ENCODE peak calls at places on chromosomes 11 and 22, in nine cellular contexts. O is CD8-positive, alpha-beta T cell; L is fibroblast of lung; W is pancreas; P is mesenchymal stem cell; C is vagina; H is Peyer's patch; A is breast epithelium; G is adrenal gland. K is an unnamed sample. For H3K9me3, the result is how much of the 10 kb centered on the place peaks cover.

GRCh38 chr11:104146943-104147342 is 17.0 kb downstream of the PDGFD start:
- DNase-seq in P (no peak), A (no peak), H (no peak), G (no peak), W (no peak), O (no peak), L (no peak), C (no peak), K (no peak)

GRCh38 chr11:111044751-111045407 is 200.6 kb upstream of the POU2AF2 start:
- DNase-seq in G (no peak), P (no peak), A (no peak), C (no peak), O (no peak), L (no peak), H (no peak), W (no peak), K (no peak)

GRCh38 chr11:20022363-20023081 is 137.8 kb downstream of the DBX1 start:
- DNase-seq in L (peak), O (no peak), W (no peak), H (no peak), P (peak), G (no peak), A (no peak), C (no peak), K (peak)

GRCh38 chr11:76823481-76824028 is 37.2 kb upstream of the ACER3 start:
- DNase-seq in G (no peak), L (no peak), W (no peak), P (peak), H (no peak), C (peak), O (no peak), A (no peak), K (peak)

GRCh38 chr22:26548984-26549383 is 36.7 kb upstream of the TFIP11 start:
- DNase-seq in P (no peak), W (no peak), G (no peak), C (no peak), H (no peak), O (no peak), L (no peak), A (peak), K (no peak)

GRCh38 chr11:133951484-133952198 is 5.1 kb downstream of the IGSF9B start:
- DNase-seq in P (no peak), A (peak), W (no peak), C (no peak), H (no peak), L (no peak), O (no peak), G (no peak), K (no peak)

GRCh38 chr11:60563553-60564235 is 48.5 kb downstream of the MS4A13 start:
- DNase-seq in O (no peak), W (no peak), P (no peak), C (no peak), A (no peak), L (no peak), G (no peak), H (no peak), K (peak)

GRCh38 chr11:122673706-122674105 is 18.2 kb downstream of the UBASH3B start:
- DNase-seq in P (peak), L (peak), O (no peak), H (no peak), W (no peak), A (no peak), C (no peak), G (no peak), K (no peak)

GRCh38 chr11:59865031-59865430 is 1.3 kb downstream of the TCN1 start:
- DNase-seq in H (no peak), A (no peak), G (no peak), O (no peak), L (no peak), P (no peak), C (no peak), W (no peak), K (no peak)

GRCh38 chr11:21174781-21175180 is 505.4 kb downstream of the NELL1 start:
- DNase-seq in O (no peak), A (no peak), H (no peak), G (no peak), C (no peak), P (no peak), W (no peak), L (no peak), K (no peak)

GRCh38 chr11:118597556-118597955 is 9.9 kb upstream of the PHLDB1 start:
- DNase-seq in O (no peak), H (no peak), C (no peak), L (no peak), A (no peak), W (no peak), P (no peak), G (no peak), K (no peak)

GRCh38 chr11:47944555-47945128 is 35.7 kb upstream of the PTPRJ start:
- DNase-seq in H (no peak), O (no peak), A (no peak), G (no peak), C (no peak), L (no peak), W (no peak), P (no peak), K (no peak)

GRCh38 chr22:44438056-44438455 is 60.0 kb downstream of the RTL6 start:
- DNase-seq in G (no peak), P (no peak), H (no peak), O (no peak), W (peak), C (no peak), L (no peak), A (no peak), K (no peak)

GRCh38 chr11:19988598-19988997 is 171.7 kb downstream of the DBX1 start:
- DNase-seq in H (no peak), P (peak), A (peak), O (no peak), G (no peak), L (peak), C (no peak), W (no peak), K (no peak)

GRCh38 chr22:41222846-41223507 is 17.8 kb downstream of the CHADL start:
- DNase-seq in L (no peak), C (no peak), G (no peak), O (no peak), A (no peak), W (no peak), H (no peak), P (no peak), K (no peak)

GRCh38 chr22:25747245-25747944 is 5.4 kb downstream of the MYO18B start:
- DNase-seq in L (peak), P (peak), W (no peak), O (no peak), A (no peak), C (no peak), H (no peak), G (peak), K (peak)

GRCh38 chr22:47850644-47851151 is 1088.2 kb downstream of the TBC1D22A start:
- DNase-seq in H (no peak), A (no peak), C (peak), P (no peak), O (no peak), G (no peak), L (peak), W (no peak), K (peak)

GRCh38 chr11:125871391-125872137 is 15.9 kb upstream of the HYLS1 start:
- DNase-seq in P (peak), O (no peak), W (no peak), H (no peak), A (no peak), C (no peak), L (peak), G (peak), K (peak)

GRCh38 chr22:27749597-27750225 is 51.8 kb downstream of the MN1 start:
- DNase-seq in G (no peak), P (peak), W (no peak), C (no peak), L (peak), A (no peak), H (no peak), O (no peak), K (no peak)

GRCh38 chr11:57713849-57714248 is 1.5 kb downstream of the TMX2 start:
- DNase-seq in C (no peak), H (no peak), L (no peak), G (no peak), W (no peak), A (no peak), P (no peak), O (no peak), K (no peak)

GRCh38 chr11:76769645-76770586 is 13.2 kb upstream of the TSKU start:
- DNase-seq in P (peak), G (peak), C (no peak), O (no peak), W (peak), A (peak), L (peak), H (peak), K (no peak)

GRCh38 chr11:108593910-108594434 is 404 bp upstream of the EXPH5 start:
- DNase-seq in G (no peak), P (no peak), L (no peak), W (no peak), A (no peak), O (no peak), H (no peak), C (no peak), K (no peak)

GRCh38 chr11:35180311-35181233 is 41.6 kb downstream of the CD44 start:
- DNase-seq in H (no peak), C (no peak), L (no peak), O (no peak), A (no peak), G (no peak), W (no peak), P (no peak), K (no peak)

GRCh38 chr22:46196268-46196667 is 45.9 kb downstream of the PPARA start:
- DNase-seq in O (no peak), G (peak), C (peak), H (peak), L (no peak), P (no peak), A (no peak), W (no peak), K (no peak)

GRCh38 chr11:21289686-21290085 is 620.3 kb downstream of the NELL1 start:
- DNase-seq in A (no peak), P (no peak), O (no peak), G (no peak), L (no peak), W (no peak), C (no peak), H (no peak), K (no peak)

GRCh38 chr11:130653838-130654601 is 205.6 kb downstream of the ADAMTS15 start:
- DNase-seq in W (no peak), H (no peak), G (peak), P (no peak), O (no peak), A (peak), C (peak), L (peak), K (no peak)

GRCh38 chr11:110951609-110952008 is 239.4 kb upstream of the ARHGAP20 start:
- DNase-seq in W (no peak), L (no peak), G (no peak), H (no peak), C (no peak), A (no peak), O (no peak), P (no peak), K (peak)

GRCh38 chr11:11915625-11916024 is 73.9 kb downstream of the USP47 start:
- DNase-seq in H (no peak), L (no peak), G (no peak), C (no peak), A (no peak), W (no peak), P (no peak), O (no peak), K (no peak)

GRCh38 chr11:102664001-102664752 is 39.0 kb upstream of the MMP20 start:
- DNase-seq in W (no peak), C (no peak), P (no peak), H (no peak), A (no peak), O (no peak), G (no peak), L (no peak), K (peak)

GRCh38 chr11:132349806-132350733 is 979.7 kb downstream of the NTM start:
- DNase-seq in L (no peak), P (no peak), O (no peak), G (no peak), H (no peak), W (no peak), A (no peak), C (no peak), K (no peak)

GRCh38 chr22:27062857-27063256 is 405.5 kb downstream of the MIAT start:
- DNase-seq in L (no peak), C (no peak), G (no peak), P (no peak), H (no peak), O (no peak), W (no peak), A (no peak), K (no peak)

GRCh38 chr11:59186130-59186594 is 14.2 kb downstream of the DTX4 start:
- DNase-seq in O (peak), H (peak), L (no peak), W (peak), P (no peak), G (no peak), A (no peak), C (no peak), K (peak)

GRCh38 chr11:17585911-17586695 is 39.0 kb downstream of the OTOG start:
- DNase-seq in A (no peak), H (no peak), W (no peak), G (no peak), C (no peak), L (no peak), P (no peak), O (no peak), K (no peak)

GRCh38 chr11:128494418-128495332 is 92.7 kb downstream of the ETS1 start:
- DNase-seq in G (no peak), P (no peak), O (no peak), C (no peak), L (no peak), W (no peak), H (no peak), A (no peak), K (no peak)

GRCh38 chr11:45252877-45253276 is 33.3 kb downstream of the SYT13 start:
- DNase-seq in L (no peak), O (no peak), C (no peak), H (no peak), G (no peak), P (no peak), A (no peak), W (no peak), K (no peak)

GRCh38 chr11:117913736-117914397 is 15.3 kb downstream of the TMPRSS13 start:
- DNase-seq in H (no peak), C (no peak), P (no peak), L (no peak), W (no peak), G (no peak), A (no peak), O (no peak), K (no peak)

GRCh38 chr11:10618490-10618889 is 50.0 kb upstream of the LYVE1 start:
- DNase-seq in W (no peak), L (no peak), G (no peak), A (no peak), H (no peak), O (no peak), C (no peak), P (no peak), K (no peak)

GRCh38 chr11:48116437-48116836 is 100.2 kb upstream of the OR4B1 start:
- DNase-seq in G (no peak), C (no peak), W (no peak), H (no peak), A (no peak), O (no peak), P (no peak), L (no peak), K (no peak)

DNA sequence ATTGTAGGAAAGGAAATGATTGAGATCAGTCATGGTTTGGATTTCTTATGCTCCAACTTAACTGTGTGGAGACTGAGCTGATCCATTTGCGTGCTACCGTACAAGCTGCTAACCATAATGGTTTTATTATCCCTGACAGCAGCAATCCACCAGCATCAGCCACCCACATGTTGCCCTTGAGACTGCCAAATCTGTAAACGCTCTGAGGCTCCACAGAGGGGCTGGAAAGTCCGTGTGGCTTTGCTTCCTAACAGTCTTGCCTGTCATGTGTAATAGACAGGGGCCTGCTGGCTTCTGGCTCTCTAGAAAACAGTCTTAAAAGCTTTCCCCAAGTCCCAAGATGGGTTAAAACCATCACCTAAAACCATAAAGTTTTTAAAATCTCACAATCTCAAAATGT is 30.1 kb downstream of the ATG16L2 start:
- DNase-seq in O (no peak), L (peak), G (no peak), C (no peak), W (no peak), A (no peak), P (peak), H (no peak), K (no peak)
- H3K27ac ChIP-seq in O (no peak), L (no peak), G (no peak), C (no peak), W (no peak), A (no peak), P (no peak), H (no peak), K (no peak)

GRCh38 chr11:100638648-100639047 is 48.4 kb upstream of the ARHGAP42 start:
- DNase-seq in G (no peak), W (no peak), C (no peak), O (no peak), L (peak), P (no peak), A (no peak), H (no peak), K (no peak)
- H3K9me3 ChIP-seq in G (under half), W (under half), C (under half), O (under half), L (under half), P (under half), A (under half), H (under half), K (under half)

GRCh38 chr11:94150704-94151103 is 22.1 kb downstream of the PANX1 start:
- DNase-seq in W (no peak), A (no peak), O (no peak), L (no peak), C (peak), P (no peak), G (no peak), H (no peak), K (no peak)
- H3K27ac ChIP-seq in W (no peak), A (no peak), O (no peak), L (no peak), C (no peak), P (no peak), G (no peak), H (no peak), K (no peak)

GRCh38 chr22:49024775-49025440 is 802.8 kb downstream of the BRD1 start:
- DNase-seq in L (no peak), C (no peak), P (no peak), A (no peak), W (peak), O (no peak), H (peak), G (no peak), K (no peak)
- H3K9me3 ChIP-seq in L (under half), C (under half), P (under half), A (under half), W (under half), O (under half), H (under half), G (under half), K (under half)

GRCh38 chr11:85171648-85172257 is 455.4 kb downstream of the DLG2 start:
- DNase-seq in L (no peak), H (no peak), W (no peak), O (no peak), P (no peak), C (no peak), G (no peak), A (no peak), K (no peak)
- H3K27ac ChIP-seq in L (no peak), H (no peak), W (no peak), O (no peak), P (no peak), C (no peak), G (no peak), A (no peak), K (no peak)

K was measured in SJCRH30.